ENCODE peak calls at places on chromosomes 12 and 14, in nine cellular contexts. N is NB4, T is AG09309, A is colonic mucosa, U is DND-41, V is HFF-Myc, C is GM12865, W is endodermal cell, F is psoas muscle. Y is an unnamed sample.
A peak's percentile ranks its signal among the peaks of the same experiment; 100 is the strongest.

GRCh38 chr14:69716483-69717187 is 50.3 kb upstream of the SRSF5 start:
- DNase-seq in T (peak; percentile 93), W (no peak), A (no peak), F (no peak), U (peak; percentile 36), C (no peak), V (no peak), N (peak; percentile 83), Y (peak; percentile 82)

GRCh38 chr12:64194333-64195149 is 27.6 kb downstream of the KICS2 start:
- DNase-seq in W (no peak), N (no peak), F (no peak), C (no peak), U (no peak), A (no peak), T (no peak), V (no peak), Y (no peak)

GRCh38 chr12:92290016-92290685 is 144.5 kb upstream of the BTG1 start:
- DNase-seq in W (peak; percentile 25), A (no peak), U (no peak), N (no peak), T (peak; percentile 14), C (no peak), V (no peak), F (no peak), Y (no peak)

GRCh38 chr12:104133861-104134260 is 4.1 kb downstream of the NFYB start:
- DNase-seq in A (no peak), F (no peak), T (no peak), N (no peak), W (no peak), U (no peak), V (no peak), C (no peak), Y (no peak)

GRCh38 chr12:53695148-53696138 is 19.6 kb upstream of the ATP5MC2 start:
- DNase-seq in U (peak; percentile 46), V (no peak), C (no peak), T (no peak), N (peak; percentile 81), F (peak; percentile 53), W (peak; percentile 91), A (peak; percentile 25), Y (peak; percentile 59)

GRCh38 chr12:20268121-20268732 is 100.1 kb upstream of the PDE3A start:
- DNase-seq in C (no peak), N (peak; percentile 37), W (no peak), V (no peak), F (no peak), T (no peak), U (peak; percentile 14), A (no peak), Y (no peak)

GRCh38 chr12:40192704-40193255 is 32.0 kb upstream of the LRRK2 start:
- DNase-seq in C (peak; percentile 90), U (no peak), T (no peak), V (no peak), A (no peak), N (peak; percentile 70), F (no peak), W (no peak), Y (peak; percentile 68)

GRCh38 chr12:54416908-54417603 is 2.0 kb downstream of the ITGA5 start:
- DNase-seq in U (no peak), N (peak; percentile 86), T (no peak), W (peak; percentile 45), C (no peak), A (no peak), V (no peak), F (no peak), Y (no peak)

GRCh38 chr12:121812320-121812871 is 8.6 kb downstream of the SETD1B start:
- DNase-seq in C (peak; percentile 48), V (no peak), F (peak; percentile 81), W (peak; percentile 97), N (no peak), A (peak; percentile 85), T (no peak), U (no peak), Y (peak; percentile 50)

GRCh38 chr12:98911396-98911795 is 266.3 kb downstream of the APAF1 start:
- DNase-seq in U (no peak), A (no peak), V (no peak), W (no peak), C (no peak), T (no peak), F (no peak), N (no peak), Y (no peak)

GRCh38 chr14:93150227-93151206 is 34.2 kb downstream of the MOAP1 start:
- DNase-seq in F (peak; percentile 14), C (no peak), A (peak; percentile 85), U (no peak), T (no peak), W (no peak), V (no peak), N (no peak), Y (no peak)

GRCh38 chr14:40398981-40399380 is 966.7 kb upstream of the FBXO33 start:
- DNase-seq in T (no peak), N (no peak), V (no peak), U (no peak), F (no peak), W (no peak), A (no peak), C (no peak), Y (no peak)

GRCh38 chr14:94885481-94886155 is 115.7 kb upstream of the GSC start:
- DNase-seq in A (no peak), T (no peak), U (no peak), V (no peak), F (no peak), C (no peak), W (no peak), N (no peak), Y (no peak)

GRCh38 chr12:106243620-106244019 is 4.2 kb downstream of the CKAP4 start:
- DNase-seq in V (no peak), W (no peak), F (no peak), A (no peak), U (no peak), N (no peak), T (no peak), C (no peak), Y (no peak)

GRCh38 chr12:96242597-96242996 is 48.4 kb downstream of the ELK3 start:
- DNase-seq in W (no peak), F (no peak), T (no peak), A (no peak), V (no peak), N (peak; percentile 39), C (no peak), U (no peak), Y (no peak)

DNA sequence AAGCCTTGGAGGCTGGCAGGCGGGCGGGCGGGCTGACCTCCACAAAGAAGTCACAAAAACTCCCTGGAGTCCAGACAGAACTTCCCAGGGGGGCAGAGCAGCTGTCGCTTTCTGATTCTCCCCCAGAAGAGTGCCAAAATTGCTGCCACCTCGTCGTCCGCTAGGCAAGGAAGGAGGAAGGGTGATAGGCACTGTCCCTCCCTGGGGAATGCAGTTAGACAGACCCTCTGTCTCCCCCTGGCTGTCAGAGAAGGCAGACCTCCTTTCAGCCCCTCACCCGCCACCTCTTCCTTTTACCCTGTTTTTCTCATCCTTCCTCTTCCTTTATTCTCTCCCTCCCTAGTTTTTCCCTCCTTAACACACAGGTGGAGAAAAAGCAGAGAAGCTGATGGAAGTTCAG is 18.7 kb downstream of the GRIN2B start:
- DNase-seq in W (peak; percentile 89), C (peak; percentile 24), V (no peak), N (peak; percentile 51), A (no peak), F (no peak), T (no peak), U (peak; percentile 34), Y (no peak)
- TF ChIP-seq CTCF in W (peak; percentile 98), C (peak; percentile 48), V (no peak), N (peak; percentile 70), A (no peak), F (no peak), T (no peak), U (peak; percentile 71), Y (no peak)

GRCh38 chr14:100106661-100107112 is 41.5 kb downstream of the EVL start:
- DNase-seq in W (no peak), N (no peak), V (no peak), C (no peak), F (no peak), A (no peak), T (no peak), U (no peak), Y (peak; percentile 50)
- TF ChIP-seq CTCF in W (no peak), N (no peak), V (no peak), C (no peak), F (no peak), A (no peak), T (no peak), U (no peak), Y (peak; percentile 3)

DNA sequence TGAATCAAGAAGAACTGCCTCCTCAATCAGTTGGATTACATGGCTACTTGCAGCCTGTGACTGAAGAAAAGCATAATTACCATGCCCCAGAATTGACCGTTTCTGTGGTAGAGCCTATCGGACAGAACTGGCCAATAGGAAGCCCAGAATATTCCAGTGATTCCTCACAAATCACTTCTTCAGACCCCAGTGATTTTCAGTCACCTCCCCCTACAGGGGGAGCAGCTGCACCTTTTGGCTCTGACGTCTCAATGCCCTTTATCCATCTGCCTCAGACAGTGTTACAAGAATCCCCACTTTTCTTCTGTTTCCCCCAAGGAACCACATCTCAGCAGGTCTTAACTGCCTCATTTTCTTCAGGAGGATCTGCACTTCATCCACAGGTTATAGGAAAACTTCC is 80.8 kb downstream of the RAD52 start:
- DNase-seq in F (no peak), V (no peak), A (no peak), T (no peak), C (no peak), U (no peak), N (no peak), W (peak; percentile 70), Y (no peak)
- TF ChIP-seq CTCF in F (no peak), V (no peak), A (no peak), T (no peak), C (no peak), U (no peak), N (peak; percentile 4), W (peak; percentile 76), Y (no peak)

GRCh38 chr12:117213295-117213808 is 23.1 kb upstream of the FBXO21 start:
- DNase-seq in F (no peak), C (no peak), N (no peak), A (no peak), T (no peak), U (no peak), W (no peak), V (no peak), Y (no peak)

GRCh38 chr12:117212563-117213190 is 22.4 kb upstream of the FBXO21 start:
- DNase-seq in T (peak; percentile 46), W (peak; percentile 95), V (peak; percentile 65), N (peak; percentile 83), A (peak; percentile 63), C (peak; percentile 73), F (peak; percentile 68), U (peak; percentile 69), Y (peak; percentile 83)

GRCh38 chr12:117218149-117218548 is 27.9 kb upstream of the FBXO21 start:
- DNase-seq in A (no peak), V (no peak), T (no peak), F (no peak), C (no peak), W (no peak), U (no peak), N (no peak), Y (no peak)

GRCh38 chr12:117214797-117215196 is 24.5 kb upstream of the FBXO21 start:
- DNase-seq in N (no peak), V (no peak), U (no peak), F (no peak), W (no peak), C (peak; percentile 69), A (no peak), T (no peak), Y (no peak)

DNA sequence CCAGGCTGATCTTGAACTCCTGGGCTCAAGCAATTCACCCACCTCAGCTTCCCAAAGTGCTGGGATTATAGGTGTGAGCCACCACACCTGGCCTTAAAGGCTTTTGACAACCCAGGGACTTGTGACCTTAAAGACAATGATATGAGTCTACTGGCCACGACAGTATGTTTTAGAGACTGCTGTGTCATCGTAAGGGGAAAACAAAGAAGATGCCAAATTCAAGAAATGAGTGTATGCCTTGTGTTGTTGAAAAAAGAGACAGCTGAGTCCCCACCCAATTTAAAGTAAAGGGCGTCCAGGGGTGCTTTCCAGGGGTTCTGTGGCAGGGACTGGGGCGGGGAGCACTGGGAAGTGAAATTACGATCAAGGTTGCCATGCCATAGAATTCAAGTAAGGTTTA is 26.4 kb upstream of the FBXO21 start:
- DNase-seq in A (no peak), N (no peak), F (no peak), T (no peak), C (peak; percentile 39), V (no peak), U (no peak), W (no peak), Y (no peak)
- TF ChIP-seq CTCF in A (no peak), N (no peak), F (no peak), T (no peak), C (no peak), V (no peak), U (no peak), W (no peak), Y (no peak)